ENCODE peak calls at places on chromosome 13, in ten cellular contexts. R is GM12892; H is sciatic nerve; X is activated CD4-positive, alpha-beta T cell treated with anti-CD3 and anti-CD28 coated beads, Interleukin-2, amount 10 ng/mL, durations not matched to agents 7 days and 5 days; I is NCI-H774; V is amygdala; P is AG09309; F is NCI-H1105; A is IMR-90; Q is body of pancreas. T is an unnamed sample.

GRCh38 chr13:22960827-22961226 is 220.0 kb upstream of the SGCG start:
- DNase-seq in H (peak), Q (no peak), R (no peak), V (no peak), F (no peak), X (no peak), I (no peak), P (no peak), A (no peak), T (no peak)

GRCh38 chr13:80502359-80502758 is 161.4 kb upstream of the SPRY2 start:
- DNase-seq in V (no peak), P (no peak), R (no peak), I (no peak), Q (no peak), F (no peak), A (no peak), H (no peak), X (no peak), T (no peak)

GRCh38 chr13:113058988-113059850 is 46.4 kb upstream of the F7 start:
- DNase-seq in X (no peak), I (no peak), F (no peak), P (no peak), Q (no peak), R (no peak), H (no peak), V (no peak), A (no peak), T (no peak)

GRCh38 chr13:74329978-74330377 is 195.8 kb upstream of the KLF12 start:
- DNase-seq in I (no peak), P (no peak), V (no peak), H (no peak), F (no peak), X (no peak), A (no peak), R (no peak), Q (no peak), T (no peak)

GRCh38 chr13:111486801-111487200 is 166.4 kb downstream of the TEX29 start:
- DNase-seq in P (no peak), X (no peak), H (peak), R (no peak), I (no peak), V (no peak), F (no peak), A (no peak), Q (no peak), T (no peak)

GRCh38 chr13:110365876-110366275 is 58.8 kb downstream of the COL4A2 start:
- DNase-seq in F (no peak), R (no peak), H (no peak), P (no peak), X (no peak), I (no peak), V (no peak), A (no peak), Q (no peak), T (no peak)

GRCh38 chr13:43786472-43786765 is 353 bp downstream of the ENOX1 start:
- DNase-seq in H (peak), I (no peak), V (no peak), X (no peak), P (no peak), F (no peak), R (no peak), Q (no peak), A (no peak), T (no peak)

GRCh38 chr13:99067160-99067985 is 89.5 kb upstream of the DOCK9 start:
- DNase-seq in R (no peak), X (no peak), A (peak), F (no peak), Q (no peak), H (no peak), I (no peak), V (no peak), P (peak), T (no peak)

GRCh38 chr13:112071011-112071901 is 4.3 kb downstream of the SOX1 start:
- DNase-seq in A (no peak), X (no peak), V (no peak), F (peak), H (no peak), P (no peak), Q (no peak), I (peak), R (no peak), T (no peak)

GRCh38 chr13:29924482-29924884 is 74.1 kb upstream of the UBL3 start:
- DNase-seq in R (no peak), H (no peak), I (no peak), X (no peak), F (no peak), P (peak), V (no peak), A (peak), Q (no peak), T (no peak)

GRCh38 chr13:111245781-111246384 is 74.6 kb upstream of the TEX29 start:
- DNase-seq in I (no peak), H (no peak), A (peak), F (no peak), V (no peak), R (no peak), Q (no peak), P (peak), X (no peak), T (no peak)

GRCh38 chr13:53143757-53144320 is 115.2 kb downstream of the OLFM4 start:
- DNase-seq in F (no peak), V (no peak), P (no peak), Q (no peak), H (no peak), I (no peak), A (no peak), R (no peak), X (no peak), T (no peak)

GRCh38 chr13:27599845-27600553 is 20.3 kb downstream of the LNX2 start:
- DNase-seq in R (no peak), P (peak), A (peak), H (no peak), V (no peak), F (no peak), Q (peak), X (no peak), I (no peak), T (no peak)

GRCh38 chr13:21297452-21297851 is 121.0 kb downstream of the MRPL57 start:
- DNase-seq in A (no peak), R (no peak), Q (no peak), P (no peak), X (no peak), F (no peak), I (no peak), V (no peak), H (no peak), T (no peak)

GRCh38 chr13:76225815-76226489 is 589.8 kb downstream of the LMO7 start:
- DNase-seq in R (no peak), F (no peak), I (no peak), V (no peak), Q (no peak), H (no peak), A (peak), P (no peak), X (no peak), T (no peak)

GRCh38 chr13:84864341-84864740 is 934.9 kb downstream of the SLITRK6 start:
- DNase-seq in X (no peak), I (no peak), A (no peak), F (no peak), R (no peak), P (no peak), V (no peak), H (no peak), Q (no peak), T (no peak)

GRCh38 chr13:86051134-86052103 is 252.2 kb upstream of the SLITRK6 start:
- DNase-seq in X (no peak), H (no peak), I (no peak), P (no peak), R (no peak), Q (no peak), A (no peak), F (no peak), V (no peak), T (no peak)

GRCh38 chr13:79679334-79679733 is 198.4 kb downstream of the NDFIP2 start:
- DNase-seq in A (peak), X (peak), V (peak), F (peak), I (no peak), H (peak), P (peak), Q (peak), R (no peak), T (peak)

GRCh38 chr13:111280226-111280625 is 40.2 kb upstream of the TEX29 start:
- DNase-seq in R (no peak), H (no peak), A (no peak), P (no peak), X (no peak), F (no peak), V (no peak), Q (no peak), I (no peak), T (no peak)

GRCh38 chr13:29511980-29512379 is 83.5 kb downstream of the SLC7A1 start:
- DNase-seq in V (no peak), Q (peak), I (no peak), A (peak), P (peak), F (no peak), X (no peak), R (no peak), H (no peak), T (no peak)

GRCh38 chr13:98480915-98481510 is 95.9 kb downstream of the STK24 start:
- DNase-seq in V (no peak), P (no peak), A (peak), R (no peak), H (peak), I (no peak), Q (no peak), F (no peak), X (no peak), T (no peak)